ENCODE peak calls at places on chromosome 10, in five cellular contexts. H is mammary epithelial cell, F is trophoblast cell, D is GM12878, W is neuronal stem cell. A is an unnamed sample.

GRCh38 chr10:33291053-33291592 is 43.3 kb downstream of the NRP1 start:
- DNase-seq in H (peak; percentile 88), F (peak; percentile 93), D (no peak), W (no peak), A (peak; percentile 91)

GRCh38 chr10:128884061-128884425 is 583.0 kb upstream of the MGMT start:
- DNase-seq in H (no peak), F (no peak), D (no peak), W (no peak), A (no peak)

GRCh38 chr10:88271736-88272135 is 311.4 kb downstream of the RNLS start:
- DNase-seq in H (peak; percentile 50), F (peak; percentile 23), D (no peak), W (no peak), A (peak; percentile 50)

GRCh38 chr10:13247784-13248183 is 13.6 kb upstream of the UCMA start:
- DNase-seq in H (no peak), F (no peak), D (no peak), W (no peak), A (no peak)

GRCh38 chr10:24272374-24272773 is 63.4 kb downstream of the KIAA1217 start:
- DNase-seq in H (no peak), F (peak; percentile 82), D (no peak), W (no peak), A (no peak)

GRCh38 chr10:49164587-49165188 is 23.5 kb downstream of the TMEM273 start:
- DNase-seq in H (peak; percentile 3), F (no peak), D (no peak), W (peak; percentile 18), A (peak; percentile 71)

GRCh38 chr10:73808021-73808815 is 3.2 kb downstream of the NDST2 start:
- DNase-seq in H (no peak), F (no peak), D (no peak), W (no peak), A (no peak)

GRCh38 chr10:10854715-10855114 is 163.0 kb upstream of the CELF2 start:
- DNase-seq in H (no peak), F (no peak), D (no peak), W (no peak), A (no peak)

GRCh38 chr10:35262436-35262835 is 73.9 kb upstream of the CCNY start:
- DNase-seq in H (peak; percentile 6), F (no peak), D (no peak), W (no peak), A (peak; percentile 31)

GRCh38 chr10:15801641-15802040 is 58.7 kb downstream of the MINDY3 start:
- DNase-seq in H (no peak), F (no peak), D (no peak), W (no peak), A (no peak)

GRCh38 chr10:108454793-108455192 is 1290.3 kb upstream of the SORCS1 start:
- DNase-seq in H (no peak), F (no peak), D (no peak), W (no peak), A (peak; percentile 82)

GRCh38 chr10:85145966-85146365 is 817.6 kb downstream of the CCSER2 start:
- DNase-seq in H (no peak), F (no peak), D (no peak), W (no peak), A (no peak)

GRCh38 chr10:103715430-103715829 is 139.9 kb downstream of the SH3PXD2A start:
- DNase-seq in H (peak; percentile 81), F (peak; percentile 70), D (no peak), W (no peak), A (peak; percentile 99)

GRCh38 chr10:98295907-98296306 is 27.9 kb upstream of the LOXL4 start:
- DNase-seq in H (no peak), F (peak; percentile 29), D (no peak), W (no peak), A (peak; percentile 80)

GRCh38 chr10:131697461-131698128 is 203.2 kb upstream of the PPP2R2D start:
- DNase-seq in H (no peak), F (no peak), D (no peak), W (no peak), A (peak; percentile 12)

GRCh38 chr10:133394801-133395221 is 854 bp downstream of the MTG1 start:
- DNase-seq in H (no peak), F (no peak), D (no peak), W (no peak), A (peak; percentile 37)

GRCh38 chr10:125035136-125035535 is 93.2 kb downstream of the ZRANB1 start:
- DNase-seq in H (peak; percentile 83), F (no peak), D (no peak), W (no peak), A (peak; percentile 84)

GRCh38 chr10:126597206-126597605 is 73.3 kb downstream of the C10orf90 start:
- DNase-seq in H (no peak), F (no peak), D (no peak), W (no peak), A (peak; percentile 47)

GRCh38 chr10:91088300-91089140 is 131.9 kb upstream of the PCGF5 start:
- DNase-seq in H (peak; percentile 4), F (peak; percentile 5), D (no peak), W (no peak), A (peak; percentile 42)

GRCh38 chr10:63388421-63389031 is 77.3 kb downstream of the JMJD1C start:
- DNase-seq in H (peak; percentile 45), F (no peak), D (no peak), W (no peak), A (no peak)

GRCh38 chr10:93062499-93063216 is 2.1 kb downstream of the CYP26C1 start:
- DNase-seq in H (peak; percentile 48), F (peak; percentile 78), D (no peak), W (no peak), A (peak; percentile 70)

GRCh38 chr10:86261933-86262665 is 104.5 kb downstream of the GRID1 start:
- DNase-seq in H (no peak), F (peak; percentile 28), D (peak; percentile 21), W (no peak), A (peak; percentile 6)

GRCh38 chr10:79093658-79094411 is 25.1 kb downstream of the ZMIZ1 start:
- DNase-seq in H (no peak), F (no peak), D (peak; percentile 39), W (no peak), A (no peak)

GRCh38 chr10:19979628-19980027 is 163.4 kb downstream of the PLXDC2 start:
- DNase-seq in H (peak; percentile 13), F (peak; percentile 29), D (no peak), W (no peak), A (no peak)

GRCh38 chr10:61065010-61065409 is 121.0 kb upstream of the RHOBTB1 start:
- DNase-seq in H (no peak), F (peak; percentile 88), D (no peak), W (no peak), A (no peak)

GRCh38 chr10:66931340-66931948 is 5.6 kb downstream of the LRRTM3 start:
- DNase-seq in H (peak; percentile 28), F (peak; percentile 71), D (peak; percentile 8), W (peak; percentile 61), A (peak; percentile 62)

GRCh38 chr10:86086418-86086817 is 280.2 kb downstream of the GRID1 start:
- DNase-seq in H (no peak), F (no peak), D (no peak), W (no peak), A (no peak)

GRCh38 chr10:82256275-82256674 is 381.3 kb downstream of the NRG3 start:
- DNase-seq in H (no peak), F (no peak), D (no peak), W (no peak), A (no peak)

GRCh38 chr10:124419635-124420034 is 912 bp upstream of the OAT start:
- DNase-seq in H (no peak), F (no peak), D (no peak), W (no peak), A (no peak)

GRCh38 chr10:3452683-3453388 is 280.3 kb upstream of the PITRM1 start:
- DNase-seq in H (peak; percentile 68), F (peak; percentile 88), D (no peak), W (no peak), A (peak; percentile 88)

GRCh38 chr10:22615819-22616499 is 98.4 kb downstream of the PIP4K2A start:
- DNase-seq in H (no peak), F (peak; percentile 31), D (peak; percentile 35), W (no peak), A (no peak)

GRCh38 chr10:103784723-103785418 is 70.5 kb downstream of the SH3PXD2A start:
- DNase-seq in H (no peak), F (no peak), D (no peak), W (no peak), A (no peak)

GRCh38 chr10:125823663-125824251 is 411 bp downstream of the BCCIP start:
- DNase-seq in H (peak; percentile 4), F (peak; percentile 17), D (no peak), W (no peak), A (peak; percentile 56)

GRCh38 chr10:112838784-112839481 is 111.1 kb upstream of the TCF7L2 start:
- DNase-seq in H (no peak), F (peak; percentile 69), D (no peak), W (no peak), A (no peak)

DNA sequence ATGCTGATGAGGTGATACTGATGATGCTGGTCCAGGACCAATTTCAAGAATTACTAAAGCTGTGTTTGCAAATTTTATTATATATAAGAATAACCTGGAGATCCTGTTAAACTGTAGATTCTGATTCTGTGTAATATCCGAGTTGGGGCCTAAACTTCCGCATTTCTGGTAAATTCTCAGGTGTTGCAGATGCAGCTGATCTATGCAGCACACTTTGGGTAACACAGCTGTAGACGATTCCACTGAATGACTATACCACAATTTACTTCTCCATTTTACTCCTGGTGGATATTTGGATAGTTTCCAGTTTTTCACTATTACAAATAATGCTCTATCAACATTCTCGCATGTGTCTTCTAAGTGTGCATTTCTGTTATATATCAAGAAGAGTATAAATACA is 7.6 kb downstream of the GDI2 start:
- DNase-seq in H (no peak), F (no peak), D (no peak), W (no peak), A (no peak)
- H3K4me1 ChIP-seq in H (peaks cover 10% of the 10 kb centered on the region), F (peaks cover 3% of the 10 kb centered on the region), D (peaks cover 8% of the 10 kb centered on the region), W (peaks cover 9% of the 10 kb centered on the region), A (peaks cover 28% of the 10 kb centered on the region)

GRCh38 chr10:53022663-53023088 is 250.1 kb upstream of the MBL2 start:
- DNase-seq in H (no peak), F (peak; percentile 18), D (no peak), W (no peak), A (no peak)

GRCh38 chr10:53025172-53025651 is 252.6 kb upstream of the MBL2 start:
- DNase-seq in H (no peak), F (peak; percentile 75), D (no peak), W (no peak), A (peak; percentile 35)

GRCh38 chr10:53023411-53023810 is 250.8 kb upstream of the MBL2 start:
- DNase-seq in H (no peak), F (peak; percentile 78), D (no peak), W (no peak), A (no peak)
- H2AFZ ChIP-seq in H (no peak overlapping the region), F (no peak overlapping the region), D (no peak overlapping the region), W (no peak overlapping the region), A (no peak overlapping the region)

DNA sequence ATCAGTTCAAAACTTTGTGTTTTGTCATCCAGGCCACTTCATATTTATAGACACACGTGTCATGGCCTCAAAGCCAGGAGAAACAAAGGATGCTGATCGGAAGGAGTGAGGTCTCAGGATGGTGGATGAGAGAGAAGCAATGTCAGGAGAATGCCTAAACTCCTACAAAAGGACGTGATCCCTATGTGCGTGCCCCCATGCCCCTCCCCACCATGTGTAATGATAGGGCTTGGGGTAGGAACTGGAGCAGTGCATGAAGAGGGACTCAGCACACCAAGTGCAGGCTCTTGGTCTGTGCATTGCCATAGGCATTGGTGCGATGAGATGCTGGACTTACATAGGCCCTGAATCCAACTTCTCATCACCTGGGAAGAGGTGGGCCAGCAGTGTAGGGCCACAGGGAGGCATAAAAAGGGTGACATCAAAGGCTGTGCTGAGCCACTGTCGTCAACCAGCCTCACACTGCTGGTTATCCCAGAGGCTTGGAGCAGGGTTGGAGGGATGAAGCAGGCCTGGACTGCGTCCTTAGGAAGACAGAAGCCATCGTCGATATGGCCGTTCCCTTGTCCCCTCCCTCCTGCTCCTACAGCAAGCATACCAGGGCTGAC is 46.9 kb upstream of the GDF10 start:
- DNase-seq in H (no peak), F (no peak), D (no peak), W (no peak), A (no peak)
- H3K9ac ChIP-seq in H (no peak overlapping the region), F (no peak overlapping the region), D (no peak overlapping the region), W (no peak overlapping the region), A (no peak overlapping the region)

GRCh38 chr10:17234541-17234940 is 6.5 kb downstream of the VIM start:
- DNase-seq in H (no peak), F (no peak), D (no peak), W (no peak), A (peak; percentile 14)
- H3K4me1 ChIP-seq in H (peaks cover 18% of the 10 kb centered on the region), F (peaks cover 4% of the 10 kb centered on the region), D (peaks cover 14% of the 10 kb centered on the region), W (peaks cover 21% of the 10 kb centered on the region), A (peaks cover 43% of the 10 kb centered on the region)